ENCODE peak calls at places on chromosomes 7 and 10, in seven cellular contexts. S is ovary; K is sigmoid colon; F is neural progenitor cell; H is CD8-positive, alpha-beta memory T cell; R is GM23248; W is uterus. P is an unnamed sample.

GRCh38 chr7:158536871-158537865 is 50.5 kb downstream of the PTPRN2 start:
- DNase-seq in S (no peak), K (no peak), F (no peak), H (no peak), R (no peak), W (no peak), P (no peak)

GRCh38 chr10:21572578-21572977 is 38.5 kb downstream of the MLLT10 start:
- DNase-seq in S (peak; percentile 36), K (peak; percentile 66), F (no peak), H (no peak), R (peak; percentile 57), W (peak; percentile 36), P (no peak)

GRCh38 chr10:132647424-132647823 is 109.8 kb downstream of the INPP5A start:
- DNase-seq in S (peak; percentile 19), K (peak; percentile 43), F (no peak), H (no peak), R (no peak), W (no peak), P (no peak)

GRCh38 chr10:32226624-32227023 is 120.3 kb downstream of the EPC1 start:
- DNase-seq in S (no peak), K (no peak), F (no peak), H (no peak), R (no peak), W (no peak), P (no peak)

GRCh38 chr10:117163954-117164292 is 25.9 kb upstream of the VAX1 start:
- DNase-seq in S (no peak), K (no peak), F (no peak), H (no peak), R (no peak), W (no peak), P (no peak)

GRCh38 chr7:134024729-134025128 is 102.4 kb upstream of the LRGUK start:
- DNase-seq in S (no peak), K (no peak), F (no peak), H (no peak), R (no peak), W (no peak), P (no peak)

GRCh38 chr7:80830584-80831319 is 88.1 kb downstream of the SEMA3C start:
- DNase-seq in S (no peak), K (no peak), F (no peak), H (no peak), R (no peak), W (no peak), P (no peak)

GRCh38 chr7:81462672-81463071 is 307.2 kb downstream of the HGF start:
- DNase-seq in S (no peak), K (no peak), F (no peak), H (no peak), R (peak; percentile 60), W (no peak), P (no peak)

GRCh38 chr10:95864906-95865813 is 42.6 kb upstream of the CC2D2B start:
- DNase-seq in S (no peak), K (no peak), F (peak; percentile 72), H (peak; percentile 29), R (peak; percentile 87), W (peak; percentile 52), P (peak; percentile 66)

GRCh38 chr7:130277763-130278643 is 11.3 kb downstream of the CPA2 start:
- DNase-seq in S (peak; percentile 59), K (peak; percentile 81), F (peak; percentile 74), H (no peak), R (peak; percentile 77), W (peak; percentile 63), P (peak; percentile 71)

GRCh38 chr10:132893090-132893489 is 49.3 kb downstream of the CFAP46 start:
- DNase-seq in S (no peak), K (peak; percentile 39), F (no peak), H (no peak), R (no peak), W (peak; percentile 10), P (no peak)

GRCh38 chr7:74587435-74588126 is 69.9 kb upstream of the GTF2I start:
- DNase-seq in S (peak; percentile 91), K (peak; percentile 95), F (peak; percentile 57), H (no peak), R (peak; percentile 94), W (peak; percentile 89), P (peak; percentile 89)

GRCh38 chr7:81162771-81163525 is 244.1 kb upstream of the SEMA3C start:
- DNase-seq in S (no peak), K (no peak), F (no peak), H (no peak), R (peak; percentile 38), W (no peak), P (no peak)

GRCh38 chr10:60611291-60611747 is 167.0 kb upstream of the CDK1 start:
- DNase-seq in S (no peak), K (no peak), F (no peak), H (no peak), R (peak; percentile 92), W (no peak), P (no peak)

GRCh38 chr10:77673515-77674140 is 36.0 kb upstream of the KCNMA1 start:
- DNase-seq in S (no peak), K (no peak), F (no peak), H (no peak), R (no peak), W (no peak), P (no peak)

GRCh38 chr10:614772-615582 is 74.5 kb downstream of the DIP2C start:
- DNase-seq in S (no peak), K (no peak), F (no peak), H (no peak), R (peak; percentile 32), W (peak; percentile 10), P (no peak)

GRCh38 chr10:79066460-79067240 is 2.1 kb upstream of the ZMIZ1 start:
- DNase-seq in S (no peak), K (peak; percentile 71), F (peak; percentile 40), H (peak; percentile 7), R (peak; percentile 59), W (no peak), P (peak; percentile 82)

GRCh38 chr7:901388-902154 is 25.2 kb downstream of the GET4 start:
- DNase-seq in S (peak; percentile 87), K (peak; percentile 85), F (peak; percentile 96), H (no peak), R (peak; percentile 81), W (peak; percentile 56), P (peak; percentile 100)

GRCh38 chr10:89310092-89310886 is 8.4 kb downstream of the IFIT2 start:
- DNase-seq in S (no peak), K (no peak), F (no peak), H (no peak), R (no peak), W (no peak), P (peak; percentile 40)

GRCh38 chr10:46042527-46042926 is 3.5 kb downstream of the MSMB start:
- DNase-seq in S (no peak), K (no peak), F (no peak), H (no peak), R (no peak), W (no peak), P (no peak)

GRCh38 chr7:52689912-52690311 is 345.5 kb upstream of the POM121L12 start:
- DNase-seq in S (no peak), K (no peak), F (no peak), H (no peak), R (no peak), W (no peak), P (no peak)

GRCh38 chr10:118373786-118374185 is 31.7 kb upstream of the FAM204A start:
- DNase-seq in S (no peak), K (no peak), F (no peak), H (no peak), R (peak; percentile 78), W (no peak), P (no peak)

GRCh38 chr7:122535086-122535485 is 163.8 kb downstream of the RNF133 start:
- DNase-seq in S (no peak), K (no peak), F (no peak), H (no peak), R (no peak), W (no peak), P (no peak)

GRCh38 chr10:58360412-58361004 is 24.7 kb upstream of the TFAM start:
- DNase-seq in S (no peak), K (no peak), F (no peak), H (no peak), R (no peak), W (no peak), P (no peak)

GRCh38 chr10:98045785-98046389 is 15.5 kb upstream of the CRTAC1 start:
- DNase-seq in S (no peak), K (peak; percentile 63), F (peak; percentile 87), H (peak; percentile 32), R (peak; percentile 68), W (peak; percentile 24), P (peak; percentile 78)

GRCh38 chr10:75547391-75548298 is 116.2 kb downstream of the LRMDA start:
- DNase-seq in S (no peak), K (no peak), F (no peak), H (no peak), R (peak; percentile 89), W (peak; percentile 27), P (no peak)

GRCh38 chr10:21675157-21675796 is 141.2 kb downstream of the MLLT10 start:
- DNase-seq in S (no peak), K (no peak), F (peak; percentile 45), H (peak; percentile 16), R (peak; percentile 51), W (no peak), P (peak; percentile 5)

GRCh38 chr7:133564484-133564883 is 311.6 kb downstream of the EXOC4 start:
- DNase-seq in S (no peak), K (no peak), F (no peak), H (no peak), R (no peak), W (no peak), P (no peak)

DNA sequence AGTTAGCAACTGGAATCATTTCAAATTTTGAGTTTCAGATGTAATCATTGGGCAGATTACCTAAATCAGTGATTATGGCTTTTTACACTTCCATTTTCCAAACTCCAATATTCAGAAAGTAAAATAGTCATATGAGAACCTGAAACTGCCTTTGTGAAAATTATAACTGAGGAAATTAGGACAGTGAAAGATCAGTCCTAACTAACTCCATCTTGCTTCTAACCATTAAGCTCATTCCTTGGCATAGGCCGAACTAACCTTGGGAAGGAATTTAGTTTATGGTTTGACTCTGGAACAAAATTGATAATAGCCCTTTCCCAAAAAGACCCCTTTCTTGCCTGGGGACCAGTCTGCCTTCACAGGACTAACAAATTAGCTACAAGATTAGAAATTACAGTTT is 2.2 kb downstream of the CRPPA start:
- DNase-seq in S (no peak), K (no peak), F (no peak), H (no peak), R (no peak), W (no peak), P (no peak)
- H3K4me3 ChIP-seq in S (no peak overlapping the region), K (no peak overlapping the region), F (no peak overlapping the region), H (no peak overlapping the region), R (no peak overlapping the region), W (no peak overlapping the region), P (no peak overlapping the region)

GRCh38 chr10:99534939-99535763 is 2.4 kb downstream of the NKX2-3 start:
- DNase-seq in S (no peak), K (peak; percentile 77), F (peak; percentile 82), H (no peak), R (peak; percentile 51), W (no peak), P (peak; percentile 69)
- H3K27me3 ChIP-seq in S (no peaks in the 10 kb centered on the region), K (no peaks in the 10 kb centered on the region), F (peaks cover 100% of the 10 kb centered on the region), H (peaks cover 75% of the 10 kb centered on the region), R (peaks cover 94% of the 10 kb centered on the region), W (peaks cover 91% of the 10 kb centered on the region), P (peaks cover 100% of the 10 kb centered on the region)

GRCh38 chr10:3623746-3624145 is 161.3 kb downstream of the KLF6 start:
- DNase-seq in S (no peak), K (no peak), F (no peak), H (no peak), R (peak; percentile 62), W (no peak), P (no peak)
- H3K4me3 ChIP-seq in S (no peak overlapping the region), K (peak overlapping the region; percentile 16), F (no peak overlapping the region), H (no peak overlapping the region), R (peak overlapping the region; percentile 11), W (no peak overlapping the region), P (no peak overlapping the region)

GRCh38 chr10:47380341-47381215 is 3.5 kb downstream of the ZNF488 start:
- DNase-seq in S (no peak), K (peak; percentile 45), F (no peak), H (no peak), R (no peak), W (no peak), P (peak; percentile 11)
- H3K27me3 ChIP-seq in S (no peaks in the 10 kb centered on the region), K (no peaks in the 10 kb centered on the region), F (peaks cover 37% of the 10 kb centered on the region), H (peaks cover 21% of the 10 kb centered on the region), R (peaks cover 68% of the 10 kb centered on the region), W (no peaks in the 10 kb centered on the region), P (peaks cover 2% of the 10 kb centered on the region)